ENCODE peak calls at places on chromosomes 13 and 19, in five cellular contexts. P is cardiac muscle cell; E is CD4-positive, alpha-beta T cell; D is HepG2; W is left ventricle myocardium inferior. F is an unnamed sample.

GRCh38 chr19:38664503-38665211 is 17.2 kb downstream of the ACTN4 start:
- DNase-seq in P (peak), E (no peak), D (no peak), W (no peak), F (no peak)

GRCh38 chr13:113489171-113489548 is 1.4 kb downstream of the DCUN1D2 start:
- DNase-seq in P (peak), E (no peak), D (peak), W (no peak), F (no peak)

GRCh38 chr13:100108913-100109507 is 20.1 kb downstream of the PCCA start:
- DNase-seq in P (no peak), E (no peak), D (no peak), W (no peak), F (no peak)

GRCh38 chr13:75316427-75316826 is 165.5 kb downstream of the TBC1D4 start:
- DNase-seq in P (no peak), E (no peak), D (no peak), W (no peak), F (no peak)

GRCh38 chr13:111911754-111912452 is 155.0 kb upstream of the SOX1 start:
- DNase-seq in P (no peak), E (no peak), D (no peak), W (no peak), F (no peak)

GRCh38 chr13:31610270-31610998 is 128.9 kb upstream of the RXFP2 start:
- DNase-seq in P (no peak), E (no peak), D (no peak), W (no peak), F (no peak)

GRCh38 chr13:75324413-75324940 is 157.5 kb downstream of the TBC1D4 start:
- DNase-seq in P (no peak), E (no peak), D (no peak), W (no peak), F (no peak)

GRCh38 chr19:52535831-52536800 is 8.6 kb downstream of the ZNF808 start:
- DNase-seq in P (peak), E (peak), D (no peak), W (peak), F (peak)

GRCh38 chr13:113448885-113449692 is 4.2 kb downstream of the ADPRHL1 start:
- DNase-seq in P (no peak), E (peak), D (peak), W (no peak), F (peak)

GRCh38 chr19:54517483-54517882 is 14.9 kb downstream of the LAIR2 start:
- DNase-seq in P (peak), E (peak), D (peak), W (peak), F (peak)

GRCh38 chr19:15466851-15467733 is 2.7 kb upstream of the RASAL3 start:
- DNase-seq in P (no peak), E (peak), D (no peak), W (no peak), F (peak)

GRCh38 chr19:30283556-30283955 is 88.6 kb upstream of the ZNF536 start:
- DNase-seq in P (no peak), E (no peak), D (no peak), W (no peak), F (no peak)

GRCh38 chr13:77448689-77449088 is 86.8 kb upstream of the SCEL start:
- DNase-seq in P (no peak), E (no peak), D (no peak), W (no peak), F (no peak)

GRCh38 chr19:10964903-10965302 is 4.1 kb downstream of the SMARCA4 start:
- DNase-seq in P (no peak), E (no peak), D (no peak), W (no peak), F (no peak)

GRCh38 chr19:823565-824121 is 1.9 kb upstream of the PLPPR3 start:
- DNase-seq in P (no peak), E (no peak), D (no peak), W (no peak), F (no peak)

GRCh38 chr19:54147676-54148075 is 10.1 kb downstream of the CNOT3 start:
- DNase-seq in P (no peak), E (no peak), D (no peak), W (peak), F (no peak)

GRCh38 chr13:74667656-74668055 is 533.5 kb upstream of the KLF12 start:
- DNase-seq in P (no peak), E (no peak), D (no peak), W (no peak), F (no peak)

GRCh38 chr13:51829236-51829899 is 15.6 kb downstream of the TMEM272 start:
- DNase-seq in P (no peak), E (no peak), D (no peak), W (no peak), F (no peak)

GRCh38 chr13:102508411-102508810 is 88.4 kb upstream of the TPP2 start:
- DNase-seq in P (no peak), E (no peak), D (no peak), W (no peak), F (no peak)

GRCh38 chr13:33016414-33017409 is at the start of gene KL:
- DNase-seq in P (peak), E (no peak), D (no peak), W (peak), F (peak)

GRCh38 chr19:11364935-11365334 is 9.5 kb upstream of the SWSAP1 start:
- DNase-seq in P (no peak), E (no peak), D (no peak), W (no peak), F (no peak)

GRCh38 chr13:110138009-110138699 is 168.8 kb downstream of the COL4A1 start:
- DNase-seq in P (peak), E (peak), D (peak), W (peak), F (peak)

GRCh38 chr13:44620057-44620456 is 43.9 kb upstream of the TSC22D1 start:
- DNase-seq in P (peak), E (no peak), D (no peak), W (no peak), F (no peak)

GRCh38 chr13:24456396-24456795 is 56.2 kb downstream of the PARP4 start:
- DNase-seq in P (no peak), E (no peak), D (no peak), W (no peak), F (no peak)

GRCh38 chr19:41584931-41585330 is 9.0 kb downstream of the CEACAM21 start:
- DNase-seq in P (no peak), E (no peak), D (no peak), W (no peak), F (no peak)

GRCh38 chr13:29802621-29803020 is 47.8 kb downstream of the UBL3 start:
- DNase-seq in P (no peak), E (no peak), D (no peak), W (no peak), F (no peak)

GRCh38 chr19:55598719-55599467 is 424 bp downstream of the FIZ1 start:
- DNase-seq in P (peak), E (peak), D (peak), W (peak), F (peak)
- TF ChIP-seq CTCF in P (no peak), E (no peak), D (peak), W (no peak), F (no peak)

GRCh38 chr13:41426047-41426446 is 31.3 kb upstream of the RGCC start:
- DNase-seq in P (no peak), E (no peak), D (no peak), W (no peak), F (peak)

GRCh38 chr13:41427700-41428099 is 29.6 kb upstream of the RGCC start:
- DNase-seq in P (no peak), E (no peak), D (no peak), W (no peak), F (peak)

DNA sequence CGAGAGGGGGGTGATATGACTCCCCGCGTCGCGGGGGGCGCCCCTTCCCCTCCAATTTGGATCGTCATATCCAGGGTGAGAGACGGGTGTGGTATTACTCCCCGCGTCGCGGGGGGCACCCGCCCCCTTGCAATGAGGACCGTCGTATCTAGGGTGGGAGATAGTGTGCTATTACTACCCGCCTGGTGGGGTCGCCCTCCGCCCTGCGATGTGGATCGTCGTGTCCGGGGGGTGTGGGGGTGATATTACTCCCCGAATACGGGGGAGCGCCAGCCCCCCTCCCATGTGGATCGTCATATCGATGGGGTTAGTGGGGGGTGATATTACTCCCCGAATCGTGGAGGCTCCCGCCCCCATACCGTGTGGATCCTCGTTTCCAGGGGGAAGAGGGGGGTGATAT is 29.2 kb upstream of the RGCC start:
- DNase-seq in P (no peak), E (peak), D (no peak), W (no peak), F (peak)
- TF ChIP-seq CTCF in P (peak), E (no peak), D (no peak), W (peak), F (peak)

GRCh38 chr19:49486232-49486631 is 1.2 kb upstream of the RPL13A start:
- DNase-seq in P (no peak), E (no peak), D (no peak), W (no peak), F (no peak)

GRCh38 chr19:49488046-49488862 is 846 bp downstream of the RPL13A start:
- DNase-seq in P (no peak), E (no peak), D (no peak), W (no peak), F (no peak)

GRCh38 chr19:49488863-49489537 is 1.6 kb downstream of the RPL13A start:
- DNase-seq in P (no peak), E (no peak), D (no peak), W (no peak), F (no peak)

GRCh38 chr19:49487277-49488045 is at the start of gene RPL13A:
- DNase-seq in P (peak), E (peak), D (peak), W (peak), F (peak)

DNA sequence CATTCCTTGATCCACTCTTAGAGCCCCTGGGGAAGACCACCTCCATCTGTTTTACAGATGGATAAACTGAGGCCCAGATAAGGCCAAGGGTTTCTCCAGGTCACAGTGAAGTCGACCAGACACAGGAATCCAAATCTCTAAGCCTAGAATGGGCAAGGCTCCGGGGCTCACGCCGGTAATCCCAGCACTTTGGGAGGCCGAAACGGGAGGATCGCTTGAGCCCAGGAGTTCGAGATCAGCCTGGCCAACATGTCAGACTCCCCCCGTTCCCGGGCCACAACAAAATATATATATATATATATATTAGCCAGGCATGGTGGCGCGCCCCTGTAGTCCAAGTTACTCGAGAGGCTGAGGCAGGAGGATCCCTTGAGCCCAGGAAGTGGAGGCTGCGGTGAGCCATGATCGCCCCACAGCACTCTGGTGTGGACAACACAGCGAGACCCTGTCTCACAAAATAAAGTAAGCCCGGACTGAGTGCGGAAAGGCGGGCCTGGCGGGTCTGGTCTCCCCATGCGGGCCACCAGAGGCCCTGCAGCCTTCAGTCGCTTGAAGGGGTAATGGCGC is 615 bp upstream of the RPL13A start:
- DNase-seq in P (no peak), E (no peak), D (no peak), W (no peak), F (no peak)
- TF ChIP-seq CTCF in P (no peak), E (no peak), D (no peak), W (peak), F (no peak)

DNA sequence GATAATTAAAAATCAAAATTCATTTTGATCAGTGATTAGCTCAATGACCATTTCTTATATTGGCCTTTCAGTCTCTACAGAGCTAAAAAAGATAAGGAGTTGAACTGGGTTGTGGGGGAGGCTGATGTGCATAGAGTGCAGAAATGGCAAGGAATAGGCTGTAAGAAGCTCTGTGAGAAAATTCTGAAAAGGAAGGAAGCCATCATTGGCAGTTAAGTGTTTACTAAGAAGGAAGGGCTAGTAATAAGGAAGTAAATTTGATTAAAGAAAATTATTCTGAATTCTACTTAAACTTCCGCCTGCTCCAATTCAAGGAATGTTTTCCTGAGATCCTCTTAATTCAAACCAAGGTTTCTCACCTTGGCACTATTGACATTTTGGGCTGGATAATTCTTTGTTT is 187.5 kb downstream of the MZT1 start:
- DNase-seq in P (no peak), E (no peak), D (no peak), W (no peak), F (no peak)
- TF ChIP-seq CTCF in P (no peak), E (no peak), D (no peak), W (no peak), F (no peak)

DNA sequence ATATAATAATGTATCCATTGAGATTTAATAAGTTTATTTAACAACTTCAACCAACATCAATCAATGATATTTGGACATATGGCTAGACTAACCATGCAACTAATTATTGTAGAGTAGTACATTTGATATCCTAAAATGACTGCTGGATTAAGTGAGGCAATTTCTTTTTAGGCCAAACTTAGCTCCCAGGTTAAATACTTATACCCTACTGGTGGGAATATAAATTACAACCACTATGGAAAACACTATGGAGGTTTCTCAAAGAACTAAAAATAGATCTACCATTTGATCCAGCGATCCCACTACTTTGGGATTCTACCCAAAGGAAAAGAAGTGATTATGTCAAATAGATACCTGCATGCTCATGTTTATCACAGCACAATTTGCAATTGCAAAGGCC is 345.8 kb downstream of the RBM26 start:
- DNase-seq in P (no peak), E (no peak), D (no peak), W (no peak), F (no peak)
- TF ChIP-seq CTCF in P (no peak), E (no peak), D (no peak), W (no peak), F (no peak)

DNA sequence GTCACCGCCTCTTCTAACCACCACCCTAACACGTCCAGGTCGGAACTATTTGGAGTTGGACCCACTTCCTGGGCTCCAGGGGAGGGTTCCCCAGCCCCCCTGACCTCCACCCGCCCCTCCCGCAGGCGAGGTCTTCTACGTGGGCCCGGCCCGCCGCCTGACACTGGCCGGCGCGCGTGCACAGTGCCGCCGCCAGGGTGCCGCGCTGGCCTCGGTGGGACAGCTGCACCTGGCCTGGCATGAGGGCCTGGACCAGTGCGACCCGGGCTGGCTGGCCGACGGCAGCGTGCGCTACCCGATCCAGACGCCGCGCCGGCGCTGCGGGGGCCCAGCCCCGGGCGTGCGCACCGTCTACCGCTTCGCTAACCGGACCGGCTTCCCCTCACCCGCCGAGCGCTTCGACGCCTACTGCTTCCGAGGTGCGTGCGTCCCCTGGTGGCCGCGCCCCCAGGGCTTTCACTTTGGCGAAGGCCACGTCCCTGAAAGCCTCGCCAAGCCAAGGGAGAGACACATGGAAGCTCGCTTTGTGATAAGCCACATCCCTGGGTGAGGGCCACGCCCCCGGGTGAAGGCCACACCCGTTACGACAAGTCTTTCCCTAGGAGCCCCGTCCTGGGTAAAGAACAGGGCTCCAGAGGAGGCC is 13.2 kb downstream of the NCAN start:
- DNase-seq in P (peak), E (peak), D (peak), W (peak), F (peak)
- TF ChIP-seq CTCF in P (peak), E (peak), D (peak), W (peak), F (peak)

GRCh38 chr19:45567609-45568008 is 17.0 kb downstream of the OPA3 start:
- DNase-seq in P (no peak), E (no peak), D (no peak), W (no peak), F (no peak)

GRCh38 chr19:45568732-45569131 is 15.9 kb downstream of the OPA3 start:
- DNase-seq in P (no peak), E (no peak), D (no peak), W (no peak), F (no peak)

GRCh38 chr19:45571457-45572220 is 13.0 kb downstream of the OPA3 start:
- DNase-seq in P (no peak), E (no peak), D (no peak), W (no peak), F (no peak)

GRCh38 chr19:45574526-45574925 is 10.1 kb downstream of the OPA3 start:
- DNase-seq in P (no peak), E (no peak), D (no peak), W (no peak), F (no peak)

GRCh38 chr19:45569619-45570421 is 14.8 kb downstream of the OPA3 start:
- DNase-seq in P (peak), E (peak), D (peak), W (peak), F (peak)
- TF ChIP-seq CTCF in P (peak), E (peak), D (peak), W (peak), F (peak)

GRCh38 chr13:66926200-66926850 is 303.8 kb downstream of the PCDH9 start:
- DNase-seq in P (no peak), E (no peak), D (no peak), W (no peak), F (no peak)

GRCh38 chr13:66922444-66922843 is 307.7 kb downstream of the PCDH9 start:
- DNase-seq in P (no peak), E (no peak), D (no peak), W (no peak), F (no peak)

GRCh38 chr13:66926851-66927524 is 303.1 kb downstream of the PCDH9 start:
- DNase-seq in P (no peak), E (no peak), D (no peak), W (no peak), F (no peak)

GRCh38 chr13:66933527-66933926 is 296.6 kb downstream of the PCDH9 start:
- DNase-seq in P (no peak), E (no peak), D (no peak), W (no peak), F (no peak)

DNA sequence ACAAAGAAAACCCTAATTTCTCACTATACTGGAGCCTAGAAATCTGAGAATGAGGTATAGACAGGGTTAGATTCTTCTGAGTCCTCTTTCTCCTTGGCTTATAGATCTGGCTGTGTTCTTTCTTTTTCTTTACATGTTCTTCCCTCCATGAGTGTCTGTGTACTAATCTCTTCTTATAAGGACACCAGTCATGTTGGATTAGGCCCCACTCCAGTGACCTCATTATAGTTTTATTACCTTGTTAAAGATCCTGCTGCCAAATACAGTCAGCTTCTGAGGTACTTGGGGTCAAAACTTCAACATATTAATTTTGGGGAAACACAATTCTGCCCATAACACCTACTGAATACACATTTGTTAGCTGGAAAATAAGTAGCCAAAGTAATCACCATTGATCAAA is 302.6 kb downstream of the PCDH9 start:
- DNase-seq in P (no peak), E (no peak), D (no peak), W (no peak), F (no peak)
- TF ChIP-seq CTCF in P (no peak), E (no peak), D (no peak), W (no peak), F (no peak)

F was measured in activated CD8-positive, alpha-beta T cell treated with anti-CD3 and anti-CD28 coated beads for 36 hours.